ENCODE peak calls at places on chromosomes 3 and 15, in five cellular contexts. C is HepG2, H is H1, I is K562, L is HCT116. O is an unnamed sample.
A peak's percentile ranks its signal among the peaks of the same experiment; 100 is the strongest.

GRCh38 chr15:64854526-64854925 is 12.8 kb downstream of the PLEKHO2 start:
- DNase-seq in C (no peak), H (no peak), I (no peak), L (no peak), O (no peak)

GRCh38 chr15:50552238-50552637 is 5.8 kb upstream of the USP50 start:
- DNase-seq in C (no peak), H (no peak), I (no peak), L (no peak), O (no peak)

GRCh38 chr3:169272533-169272932 is 391.0 kb downstream of the MECOM start:
- DNase-seq in C (no peak), H (no peak), I (no peak), L (no peak), O (no peak)

GRCh38 chr3:14678015-14678503 is 3.1 kb downstream of the C3orf20 start:
- DNase-seq in C (peak; percentile 96), H (no peak), I (no peak), L (no peak), O (no peak)

GRCh38 chr3:126023390-126023789 is 54.4 kb downstream of the ROPN1B start:
- DNase-seq in C (no peak), H (no peak), I (no peak), L (no peak), O (no peak)

GRCh38 chr3:38346584-38347410 is at the start of gene XYLB:
- DNase-seq in C (peak; percentile 73), H (peak; percentile 86), I (peak; percentile 96), L (peak; percentile 63), O (peak; percentile 66)

GRCh38 chr3:129618901-129619671 is 12.6 kb upstream of the PLXND1 start:
- DNase-seq in C (no peak), H (no peak), I (no peak), L (no peak), O (no peak)

GRCh38 chr15:48507416-48508065 is 138.0 kb downstream of the FBN1 start:
- DNase-seq in C (peak; percentile 43), H (no peak), I (peak; percentile 28), L (peak; percentile 47), O (peak; percentile 47)

DNA sequence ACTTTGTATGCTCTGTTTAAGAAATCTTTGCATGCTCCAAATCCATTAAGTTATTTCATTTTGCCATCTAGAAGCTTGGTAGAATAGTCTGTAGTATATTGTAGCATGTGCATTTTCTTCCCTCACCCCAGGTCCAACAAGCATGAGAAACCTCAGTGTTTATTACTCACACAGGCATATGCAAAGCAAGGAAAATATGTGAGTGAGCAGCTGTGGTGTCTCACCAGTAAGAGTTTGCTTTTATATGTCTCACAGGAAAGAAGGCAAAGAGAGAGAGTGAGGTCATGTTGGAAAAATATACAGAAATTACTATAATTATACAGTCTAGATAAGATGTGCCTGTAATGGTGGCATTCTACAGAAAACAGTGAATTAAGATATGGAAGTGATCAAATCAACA is 312.5 kb downstream of the C3orf38 start:
- DNase-seq in C (no peak), H (no peak), I (no peak), L (no peak), O (no peak)
- TF ChIP-seq YY1 in C (no peak), H (no peak), I (no peak), L (no peak), O (no peak)

GRCh38 chr3:145094355-145094941 is 1066.5 kb downstream of the PLOD2 start:
- DNase-seq in C (no peak), H (no peak), I (no peak), L (peak; percentile 41), O (no peak)
- TF ChIP-seq ZNF274 in C (no peak), H (no peak), I (no peak), L (no peak), O (no peak)

DNA sequence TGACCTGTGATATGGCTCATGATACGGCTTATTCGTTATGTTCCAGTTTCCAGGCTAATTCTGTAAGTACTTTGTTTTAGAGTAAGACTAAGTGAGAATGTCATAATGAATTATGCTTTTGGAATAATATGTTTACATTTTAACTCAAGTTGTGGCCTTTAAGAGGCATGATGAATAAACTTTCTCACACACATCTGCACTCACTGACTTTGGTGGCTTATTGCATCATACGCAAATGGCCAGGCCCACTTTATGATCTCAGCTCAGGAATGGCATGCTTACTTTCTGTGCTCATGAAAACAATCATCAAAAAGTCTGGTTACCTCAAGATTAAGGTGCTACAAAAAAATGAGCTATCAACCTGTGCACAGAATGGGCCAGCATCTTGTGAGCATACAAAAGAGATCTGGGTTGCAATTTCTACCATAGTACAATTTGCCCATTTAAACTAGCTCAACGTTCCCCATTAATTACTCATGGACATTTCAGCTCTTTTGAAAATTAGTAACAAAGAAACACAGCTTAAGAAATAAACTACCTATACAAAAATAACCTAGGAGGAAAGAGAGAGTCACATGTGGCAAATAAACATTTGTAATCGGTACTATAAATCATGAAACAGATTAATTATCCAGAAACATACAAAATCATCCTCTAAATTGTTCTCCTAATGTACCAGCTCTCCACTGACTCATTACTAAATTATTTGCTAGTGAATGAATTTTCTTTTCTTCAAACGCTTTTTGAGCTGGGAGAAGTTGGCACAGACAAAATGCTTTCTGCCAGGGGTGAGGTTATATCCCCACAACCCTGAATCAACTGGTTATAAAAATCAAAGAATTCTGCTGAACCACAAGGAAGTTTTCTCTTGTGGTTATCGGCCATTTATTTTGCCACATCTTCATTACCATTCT is 439.0 kb upstream of the ADAMTS9 start:
- DNase-seq in C (no peak), H (no peak), I (no peak), L (no peak), O (no peak)
- TF ChIP-seq YY1 in C (no peak), H (no peak), I (no peak), L (no peak), O (no peak)

GRCh38 chr3:128011140-128011539 is 41.1 kb upstream of the SEC61A1 start:
- DNase-seq in C (peak; percentile 29), H (peak; percentile 84), I (peak; percentile 50), L (peak; percentile 61), O (peak; percentile 82)
- TF ChIP-seq ZNF274 in C (no peak), H (no peak), I (no peak), L (no peak), O (no peak)

DNA sequence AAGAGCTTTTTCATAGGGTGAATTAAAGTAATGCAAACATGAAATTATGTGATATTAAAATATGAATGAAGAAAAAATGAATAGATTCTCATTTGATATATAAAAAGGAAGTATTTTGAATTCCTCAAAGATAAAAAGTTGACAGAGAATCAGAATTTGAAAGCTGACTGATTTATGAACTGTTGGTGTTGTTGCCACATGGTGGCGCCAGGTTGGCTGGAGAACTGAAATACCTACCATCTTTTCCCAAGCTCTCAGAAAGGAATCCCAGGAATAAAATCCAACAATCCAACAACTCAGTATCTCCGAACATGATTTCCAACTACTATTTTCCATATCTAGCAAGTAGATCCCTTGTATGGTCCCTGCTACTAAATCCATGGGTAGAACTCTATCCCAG is 3.1 kb downstream of the MYRIP start:
- DNase-seq in C (peak; percentile 6), H (no peak), I (no peak), L (no peak), O (no peak)
- TF ChIP-seq YY1 in C (no peak), H (peak; percentile 47), I (no peak), L (no peak), O (no peak)

GRCh38 chr3:133413166-133414020 is 13.5 kb downstream of the BFSP2 start:
- DNase-seq in C (no peak), H (no peak), I (no peak), L (no peak), O (no peak)
- TF ChIP-seq ZNF274 in C (no peak), H (no peak), I (no peak), L (no peak), O (no peak)

DNA sequence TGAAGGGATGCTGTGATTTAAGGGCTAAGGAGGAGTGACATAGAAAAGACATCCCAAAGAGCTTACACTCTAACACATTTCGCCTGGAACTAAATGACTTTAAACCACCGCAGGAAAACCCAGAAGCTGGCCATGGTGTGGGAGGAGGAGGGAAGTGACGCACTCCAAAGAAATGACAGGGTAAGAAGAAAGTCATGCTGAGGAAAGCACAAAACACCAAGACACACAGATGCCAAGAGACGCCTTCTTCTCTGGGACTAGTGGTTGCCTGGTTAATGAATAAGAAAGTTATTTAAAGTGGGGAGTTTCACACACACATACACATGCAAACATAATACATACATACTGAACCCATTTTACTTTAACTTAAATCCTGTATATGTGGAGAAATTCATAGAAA is 125.7 kb downstream of the NSMCE3 start:
- DNase-seq in C (no peak), H (no peak), I (no peak), L (no peak), O (no peak)
- TF ChIP-seq YY1 in C (no peak), H (no peak), I (no peak), L (no peak), O (no peak)

O was measured in NT2/D1.